ENCODE peak calls at places on chromosomes 11 and 22, in six cellular contexts. C is prostate gland; T is effector CD4-positive, alpha-beta T cell; P is AG04450; D is CMK; N is activated naive CD8-positive, alpha-beta T cell treated with anti-CD3 and anti-CD28 coated beads, Interleukin-2, amount 50 U/mL, for 24 hours. H is an unnamed sample.

GRCh38 chr11:8093931-8094575 is 13.0 kb downstream of the TUB start:
- DNase-seq in C (no peak), T (no peak), P (no peak), D (no peak), N (no peak), H (no peak)

GRCh38 chr11:120236169-120237107 is 3.5 kb upstream of the POU2F3 start:
- DNase-seq in C (no peak), T (no peak), P (no peak), D (no peak), N (no peak), H (no peak)

GRCh38 chr11:32343325-32344008 is 91.9 kb downstream of the WT1 start:
- DNase-seq in C (no peak), T (no peak), P (no peak), D (no peak), N (no peak), H (no peak)

GRCh38 chr11:45590743-45591142 is 74.7 kb downstream of the CHST1 start:
- DNase-seq in C (no peak), T (no peak), P (no peak), D (no peak), N (no peak), H (peak)

GRCh38 chr22:32130464-32130863 is 28.6 kb downstream of the C22orf42 start:
- DNase-seq in C (no peak), T (no peak), P (no peak), D (no peak), N (no peak), H (no peak)

GRCh38 chr22:42673898-42674390 is 24.8 kb upstream of the CYB5R3 start:
- DNase-seq in C (no peak), T (no peak), P (no peak), D (no peak), N (no peak), H (no peak)

GRCh38 chr11:126753990-126754389 is 246.6 kb downstream of the KIRREL3 start:
- DNase-seq in C (no peak), T (no peak), P (no peak), D (no peak), N (no peak), H (no peak)

GRCh38 chr11:40100204-40100603 is 1359.2 kb downstream of the LRRC4C start:
- DNase-seq in C (no peak), T (no peak), P (no peak), D (no peak), N (no peak), H (no peak)

GRCh38 chr11:123103326-123103980 is 41.5 kb upstream of the HSPA8 start:
- DNase-seq in C (no peak), T (peak), P (peak), D (no peak), N (peak), H (no peak)

GRCh38 chr11:45145083-45145420 is 1.4 kb upstream of the PRDM11 start:
- DNase-seq in C (no peak), T (no peak), P (no peak), D (no peak), N (no peak), H (no peak)

GRCh38 chr11:11148104-11148509 is 204.9 kb downstream of the CSNK2A3 start:
- DNase-seq in C (peak), T (no peak), P (no peak), D (no peak), N (peak), H (peak)

GRCh38 chr11:102047305-102047924 is at the start of gene CFAP300:
- DNase-seq in C (peak), T (no peak), P (no peak), D (no peak), N (peak), H (peak)

GRCh38 chr11:75029836-75030631 is 41.3 kb downstream of the NEU3 start:
- DNase-seq in C (no peak), T (no peak), P (no peak), D (no peak), N (no peak), H (no peak)

GRCh38 chr11:108870373-108871020 is 205.6 kb downstream of the DDX10 start:
- DNase-seq in C (no peak), T (no peak), P (peak), D (no peak), N (no peak), H (no peak)

GRCh38 chr11:61377461-61378160 is 14.8 kb upstream of the TMEM216 start:
- DNase-seq in C (no peak), T (no peak), P (no peak), D (no peak), N (no peak), H (no peak)

GRCh38 chr11:43681543-43681942 is 1.0 kb downstream of the HSD17B12 start:
- DNase-seq in C (no peak), T (no peak), P (no peak), D (no peak), N (no peak), H (no peak)

GRCh38 chr22:21796863-21797262 is 61.3 kb upstream of the YPEL1 start:
- DNase-seq in C (peak), T (no peak), P (no peak), D (no peak), N (no peak), H (no peak)

GRCh38 chr11:129814244-129814992 is 1.2 kb upstream of the TMEM45B start:
- DNase-seq in C (no peak), T (peak), P (no peak), D (no peak), N (peak), H (no peak)

GRCh38 chr11:73866586-73866996 is 10.1 kb downstream of the COA4 start:
- DNase-seq in C (no peak), T (no peak), P (peak), D (no peak), N (no peak), H (no peak)

GRCh38 chr11:67436459-67437081 is 912 bp downstream of the PTPRCAP start:
- DNase-seq in C (no peak), T (no peak), P (no peak), D (no peak), N (peak), H (no peak)

GRCh38 chr11:86046111-86046510 is 22.8 kb downstream of the PICALM start:
- DNase-seq in C (no peak), T (no peak), P (no peak), D (no peak), N (no peak), H (no peak)

GRCh38 chr11:2574553-2575535 is 125.0 kb downstream of the KCNQ1OT1 start:
- DNase-seq in C (peak), T (no peak), P (no peak), D (no peak), N (no peak), H (no peak)

GRCh38 chr22:45006873-45007246 is 2.9 kb downstream of the PHF21B start:
- DNase-seq in C (peak), T (no peak), P (no peak), D (no peak), N (no peak), H (no peak)

GRCh38 chr11:124754710-124755109 is 2.7 kb upstream of the VSIG2 start:
- DNase-seq in C (no peak), T (no peak), P (no peak), D (no peak), N (no peak), H (no peak)

GRCh38 chr11:85685131-85685819 is 720 bp downstream of the CCDC89 start:
- DNase-seq in C (no peak), T (no peak), P (peak), D (no peak), N (no peak), H (no peak)

GRCh38 chr22:31867386-31868153 is 76.8 kb upstream of the YWHAH start:
- DNase-seq in C (no peak), T (no peak), P (no peak), D (peak), N (no peak), H (no peak)

GRCh38 chr22:48513929-48514328 is 1313.7 kb downstream of the BRD1 start:
- DNase-seq in C (no peak), T (no peak), P (no peak), D (no peak), N (no peak), H (no peak)

GRCh38 chr11:15800121-15800800 is 556.1 kb downstream of the SOX6 start:
- DNase-seq in C (no peak), T (no peak), P (no peak), D (no peak), N (no peak), H (peak)

GRCh38 chr11:87036756-87037449 is 831 bp upstream of the TMEM135 start:
- DNase-seq in C (no peak), T (no peak), P (no peak), D (no peak), N (no peak), H (no peak)

GRCh38 chr22:22463855-22464540 is 44.5 kb downstream of the ZNF280B start:
- DNase-seq in C (peak), T (peak), P (peak), D (peak), N (peak), H (peak)

GRCh38 chr11:116716617-116717016 is 56.2 kb downstream of the BUD13 start:
- DNase-seq in C (no peak), T (no peak), P (no peak), D (no peak), N (no peak), H (no peak)

GRCh38 chr11:113188433-113188834 is 125.9 kb upstream of the TTC12 start:
- DNase-seq in C (no peak), T (no peak), P (no peak), D (no peak), N (no peak), H (no peak)

GRCh38 chr11:11563193-11563592 is 58.6 kb downstream of the GALNT18 start:
- DNase-seq in C (no peak), T (no peak), P (no peak), D (no peak), N (no peak), H (no peak)

GRCh38 chr22:47449508-47450270 is 687.2 kb downstream of the TBC1D22A start:
- DNase-seq in C (no peak), T (no peak), P (no peak), D (no peak), N (no peak), H (no peak)

GRCh38 chr11:35182317-35182939 is 43.5 kb downstream of the CD44 start:
- DNase-seq in C (peak), T (no peak), P (no peak), D (no peak), N (no peak), H (no peak)

GRCh38 chr11:33777906-33778305 is 3.6 kb upstream of the FBXO3 start:
- DNase-seq in C (no peak), T (no peak), P (no peak), D (no peak), N (no peak), H (no peak)

H was measured in HS-27A.